ENCODE peak calls at places on chromosomes 4 and X, in six cellular contexts. U is endodermal cell; A is activated T-helper 1 cell treated with anti-CD3 and anti-CD28 coated beads, Interleukin-2, amount 50 U/mL, for 16 hours; O is hypothalamus; E is sciatic nerve; H is CD4-positive, alpha-beta memory T cell. S is an unnamed sample.

GRCh38 chrX:103404225-103405008 is 28.1 kb downstream of the BEX3 start:
- DNase-seq in H (peak; percentile 36), A (no peak), E (peak; percentile 74), U (peak; percentile 92), O (peak; percentile 6), S (peak; percentile 2)

GRCh38 chr4:41538017-41538733 is at the start of gene LIMCH1:
- DNase-seq in U (peak; percentile 77), E (peak; percentile 67), O (peak; percentile 16), H (no peak), A (no peak), S (no peak)

GRCh38 chr4:165765053-165765452 is 108.0 kb upstream of the TLL1 start:
- DNase-seq in H (no peak), A (no peak), U (no peak), O (no peak), E (no peak), S (no peak)

GRCh38 chr4:54558889-54559682 is 98.7 kb upstream of the KIT start:
- DNase-seq in A (no peak), E (no peak), H (no peak), O (no peak), U (no peak), S (no peak)

GRCh38 chr4:121514443-121514842 is 133.6 kb upstream of the QRFPR start:
- DNase-seq in U (peak; percentile 83), E (no peak), H (no peak), O (no peak), A (no peak), S (no peak)

GRCh38 chr4:107391630-107392028 is 328.4 kb downstream of the PAPSS1 start:
- DNase-seq in H (no peak), E (no peak), O (no peak), U (no peak), A (no peak), S (no peak)

GRCh38 chrX:20270557-20270880 is 3.8 kb upstream of the RPS6KA3 start:
- DNase-seq in E (no peak), U (no peak), O (no peak), A (no peak), H (no peak), S (no peak)

GRCh38 chr4:140642674-140643437 is 74.1 kb upstream of the UCP1 start:
- DNase-seq in E (no peak), U (no peak), O (no peak), A (no peak), H (no peak), S (no peak)

GRCh38 chrX:30935985-30936384 is 46.9 kb upstream of the TAB3 start:
- DNase-seq in O (no peak), H (no peak), E (no peak), A (no peak), U (peak; percentile 69), S (no peak)

GRCh38 chr4:128483816-128484215 is 196.2 kb upstream of the PGRMC2 start:
- DNase-seq in E (no peak), H (no peak), A (no peak), O (no peak), U (no peak), S (no peak)

GRCh38 chr4:20496078-20496477 is 204.2 kb upstream of the PACRGL start:
- DNase-seq in E (no peak), O (no peak), H (no peak), A (no peak), U (no peak), S (no peak)

GRCh38 chrX:148501121-148502066 is 977 bp downstream of the AFF2 start:
- DNase-seq in O (no peak), U (peak; percentile 77), A (no peak), E (peak; percentile 59), H (no peak), S (no peak)

GRCh38 chrX:111914398-111915092 is 38.6 kb downstream of the TRPC5OS start:
- DNase-seq in U (peak; percentile 59), O (no peak), E (no peak), H (no peak), A (no peak), S (no peak)

GRCh38 chr4:29390921-29391320 is 1329.2 kb upstream of the PCDH7 start:
- DNase-seq in A (no peak), U (no peak), H (no peak), O (no peak), E (no peak), S (no peak)

GRCh38 chr4:184324939-184325477 is 107.3 kb upstream of the ENPP6 start:
- DNase-seq in O (no peak), E (no peak), H (no peak), U (no peak), A (no peak), S (no peak)

GRCh38 chr4:4969298-4969697 is 50.0 kb downstream of the CYTL1 start:
- DNase-seq in E (peak; percentile 63), O (no peak), A (no peak), H (no peak), U (no peak), S (no peak)

GRCh38 chrX:68488657-68489056 is 10.2 kb upstream of the YIPF6 start:
- DNase-seq in O (no peak), U (no peak), E (no peak), A (no peak), H (no peak), S (no peak)

GRCh38 chr4:8647626-8648025 is 55.1 kb downstream of the CPZ start:
- DNase-seq in O (no peak), U (peak; percentile 45), E (peak; percentile 32), A (no peak), H (no peak), S (no peak)

GRCh38 chr4:174490356-174490969 is 31.8 kb downstream of the HPGD start:
- DNase-seq in H (no peak), A (no peak), E (no peak), O (no peak), U (no peak), S (no peak)

GRCh38 chr4:111632752-111633151 is 512.5 kb upstream of the FAM241A start:
- DNase-seq in O (no peak), E (no peak), H (no peak), A (no peak), U (no peak), S (no peak)

GRCh38 chr4:86892639-86892965 is 380 bp upstream of the C4orf36 start:
- DNase-seq in A (no peak), H (no peak), O (no peak), E (no peak), U (no peak), S (peak; percentile 23)

GRCh38 chr4:18480342-18480741 is 458.8 kb upstream of the LCORL start:
- DNase-seq in O (no peak), H (no peak), A (no peak), E (no peak), U (no peak), S (no peak)

GRCh38 chr4:168440442-168441264 is 39.6 kb downstream of the DDX60L start:
- DNase-seq in O (no peak), U (no peak), A (no peak), H (no peak), E (no peak), S (no peak)

GRCh38 chr4:100780126-100780525 is 262.3 kb upstream of the EMCN start:
- DNase-seq in U (no peak), O (no peak), H (no peak), A (no peak), E (no peak), S (no peak)

GRCh38 chrX:19443886-19444530 is 71.3 kb downstream of the MAP3K15 start:
- DNase-seq in O (no peak), A (no peak), U (no peak), E (no peak), H (no peak), S (no peak)

GRCh38 chr4:88021824-88022223 is 14.4 kb downstream of the PKD2 start:
- DNase-seq in U (no peak), H (no peak), A (no peak), O (no peak), E (no peak), S (no peak)

GRCh38 chrX:47863187-47863586 is 26.5 kb downstream of the ZNF81 start:
- DNase-seq in A (no peak), H (no peak), O (no peak), E (no peak), U (no peak), S (no peak)

GRCh38 chr4:4625488-4625887 is 83.6 kb upstream of the STX18 start:
- DNase-seq in O (no peak), U (no peak), H (no peak), E (no peak), A (no peak), S (no peak)

GRCh38 chr4:19776021-19776459 is 475.7 kb upstream of the SLIT2 start:
- DNase-seq in U (no peak), A (no peak), O (no peak), E (no peak), H (no peak), S (no peak)

GRCh38 chr4:48947731-48948130 is 38.3 kb upstream of the CWH43 start:
- DNase-seq in A (no peak), U (no peak), E (no peak), H (no peak), O (no peak), S (no peak)

GRCh38 chrX:49263631-49264030 is 879 bp downstream of the FOXP3 start:
- DNase-seq in H (no peak), A (no peak), O (no peak), E (no peak), U (no peak), S (no peak)

GRCh38 chr4:102352774-102353173 is 7.5 kb upstream of the SLC39A8 start:
- DNase-seq in E (no peak), H (no peak), A (no peak), U (no peak), O (no peak), S (no peak)

GRCh38 chr4:177367336-177367735 is 57.7 kb downstream of the NEIL3 start:
- DNase-seq in E (no peak), U (peak; percentile 67), A (no peak), H (peak; percentile 15), O (no peak), S (no peak)

GRCh38 chr4:87105101-87105852 is 115.1 kb downstream of the KLHL8 start:
- DNase-seq in U (no peak), O (no peak), H (no peak), A (no peak), E (no peak), S (no peak)

GRCh38 chr4:147830987-147831386 is 99.1 kb downstream of the ARHGAP10 start:
- DNase-seq in E (no peak), O (no peak), H (no peak), U (no peak), A (no peak), S (no peak)

GRCh38 chr4:65416875-65417274 is 253.4 kb downstream of the EPHA5 start:
- DNase-seq in E (no peak), H (no peak), A (no peak), U (peak; percentile 67), O (no peak), S (no peak)

GRCh38 chr4:118867311-118868067 is 21.2 kb upstream of the SYNPO2 start:
- DNase-seq in E (no peak), A (no peak), U (no peak), O (no peak), H (no peak), S (no peak)

GRCh38 chr4:8241211-8241779 is 28.3 kb upstream of the HTRA3 start:
- DNase-seq in A (no peak), O (no peak), H (no peak), E (no peak), U (no peak), S (no peak)

GRCh38 chr4:10160280-10160856 is 43.8 kb upstream of the WDR1 start:
- DNase-seq in U (peak; percentile 58), O (no peak), H (peak; percentile 28), E (no peak), A (no peak), S (no peak)